ENCODE peak calls at places on chromosomes 16 and 17, in seven cellular contexts. One of them, this sample, is unnamed.

GRCh38 chr16:24577167-24577566 is 37.8 kb downstream of the RBBP6 start:
- DNase-seq in K562: no peak
- DNase-seq in IMR-90: peak; percentile 10
- DNase-seq in HepG2: no peak
- DNase-seq in H1: no peak
- DNase-seq in SK-N-SH: no peak
- DNase-seq in GM12878: no peak
- DNase-seq in this sample: no peak

GRCh38 chr17:41919840-41920579 is 1.3 kb upstream of the ACLY start:
- DNase-seq in K562: no peak
- DNase-seq in IMR-90: peak; percentile 33
- DNase-seq in HepG2: no peak
- DNase-seq in H1: no peak
- DNase-seq in SK-N-SH: no peak
- DNase-seq in GM12878: no peak
- DNase-seq in this sample: peak; percentile 49

GRCh38 chr17:310111-311010 is 42.2 kb downstream of the RPH3AL start:
- DNase-seq in K562: no peak
- DNase-seq in IMR-90: no peak
- DNase-seq in HepG2: no peak
- DNase-seq in H1: no peak
- DNase-seq in SK-N-SH: no peak
- DNase-seq in GM12878: no peak
- DNase-seq in this sample: no peak

GRCh38 chr17:28661635-28662526 is at the start of the genes SDF2 and SUPT6H:
- DNase-seq in K562: peak; percentile 92
- DNase-seq in IMR-90: peak; percentile 81
- DNase-seq in HepG2: peak; percentile 81
- DNase-seq in H1: no peak
- DNase-seq in SK-N-SH: peak; percentile 95
- DNase-seq in GM12878: peak; percentile 72
- DNase-seq in this sample: peak; percentile 97

GRCh38 chr17:41116292-41116691 is 1.9 kb downstream of the KRTAP4-11 start:
- DNase-seq in K562: no peak
- DNase-seq in IMR-90: no peak
- DNase-seq in HepG2: no peak
- DNase-seq in H1: no peak
- DNase-seq in SK-N-SH: no peak
- DNase-seq in GM12878: no peak
- DNase-seq in this sample: no peak

GRCh38 chr16:53357955-53358354 is 76.3 kb upstream of the RBL2 start:
- DNase-seq in K562: no peak
- DNase-seq in IMR-90: no peak
- DNase-seq in HepG2: no peak
- DNase-seq in H1: no peak
- DNase-seq in SK-N-SH: no peak
- DNase-seq in GM12878: no peak
- DNase-seq in this sample: no peak

GRCh38 chr17:32746280-32746679 is 130.6 kb downstream of the MYO1D start:
- DNase-seq in K562: no peak
- DNase-seq in IMR-90: no peak
- DNase-seq in HepG2: no peak
- DNase-seq in H1: no peak
- DNase-seq in SK-N-SH: no peak
- DNase-seq in GM12878: no peak
- DNase-seq in this sample: no peak

GRCh38 chr16:86665319-86665675 is 86.9 kb downstream of the FOXL1 start:
- DNase-seq in K562: no peak
- DNase-seq in IMR-90: peak; percentile 86
- DNase-seq in HepG2: peak; percentile 32
- DNase-seq in H1: no peak
- DNase-seq in SK-N-SH: no peak
- DNase-seq in GM12878: peak; percentile 28
- DNase-seq in this sample: no peak

GRCh38 chr16:28910046-28911031 is 14.7 kb downstream of the RABEP2 start:
- DNase-seq in K562: no peak
- DNase-seq in IMR-90: peak; percentile 6
- DNase-seq in HepG2: no peak
- DNase-seq in H1: no peak
- DNase-seq in SK-N-SH: no peak
- DNase-seq in GM12878: no peak
- DNase-seq in this sample: peak; percentile 55

GRCh38 chr17:47229535-47230443 is 20.6 kb downstream of the MYL4 start:
- DNase-seq in K562: peak; percentile 81
- DNase-seq in IMR-90: peak; percentile 96
- DNase-seq in HepG2: peak; percentile 79
- DNase-seq in H1: peak; percentile 69
- DNase-seq in SK-N-SH: peak; percentile 87
- DNase-seq in GM12878: peak; percentile 75
- DNase-seq in this sample: peak; percentile 92

GRCh38 chr17:18981642-18982424 is 22.7 kb downstream of the FAM83G start:
- DNase-seq in K562: peak; percentile 55
- DNase-seq in IMR-90: peak; percentile 82
- DNase-seq in HepG2: peak; percentile 87
- DNase-seq in H1: no peak
- DNase-seq in SK-N-SH: no peak
- DNase-seq in GM12878: no peak
- DNase-seq in this sample: peak; percentile 76

GRCh38 chr17:57873261-57874057 is 23.6 kb upstream of the MRPS23 start:
- DNase-seq in K562: no peak
- DNase-seq in IMR-90: no peak
- DNase-seq in HepG2: no peak
- DNase-seq in H1: no peak
- DNase-seq in SK-N-SH: no peak
- DNase-seq in GM12878: no peak
- DNase-seq in this sample: no peak

GRCh38 chr17:35373532-35373983 is at the start of gene SLFN11:
- DNase-seq in K562: peak; percentile 7
- DNase-seq in IMR-90: peak; percentile 97
- DNase-seq in HepG2: no peak
- DNase-seq in H1: no peak
- DNase-seq in SK-N-SH: peak; percentile 12
- DNase-seq in GM12878: peak; percentile 30
- DNase-seq in this sample: peak; percentile 88

GRCh38 chr17:35038434-35038833 is 25.1 kb downstream of the RFFL start:
- DNase-seq in K562: no peak
- DNase-seq in IMR-90: no peak
- DNase-seq in HepG2: no peak
- DNase-seq in H1: no peak
- DNase-seq in SK-N-SH: no peak
- DNase-seq in GM12878: no peak
- DNase-seq in this sample: no peak

GRCh38 chr16:30615358-30616076 is 5.3 kb upstream of the ZNF689 start:
- DNase-seq in K562: peak; percentile 18
- DNase-seq in IMR-90: peak; percentile 8
- DNase-seq in HepG2: peak; percentile 76
- DNase-seq in H1: peak; percentile 82
- DNase-seq in SK-N-SH: peak; percentile 71
- DNase-seq in GM12878: no peak
- DNase-seq in this sample: peak; percentile 80

GRCh38 chr17:50114849-50115357 is 15.1 kb downstream of the SAMD14 start:
- DNase-seq in K562: peak; percentile 38
- DNase-seq in IMR-90: peak; percentile 70
- DNase-seq in HepG2: peak; percentile 77
- DNase-seq in H1: no peak
- DNase-seq in SK-N-SH: peak; percentile 79
- DNase-seq in GM12878: no peak
- DNase-seq in this sample: peak; percentile 66

GRCh38 chr16:75380870-75381269 is 52.4 kb downstream of the CFDP1 start:
- DNase-seq in K562: no peak
- DNase-seq in IMR-90: peak; percentile 79
- DNase-seq in HepG2: no peak
- DNase-seq in H1: no peak
- DNase-seq in SK-N-SH: no peak
- DNase-seq in GM12878: no peak
- DNase-seq in this sample: no peak

GRCh38 chr17:13961262-13961661 is 108.0 kb upstream of the COX10 start:
- DNase-seq in K562: no peak
- DNase-seq in IMR-90: no peak
- DNase-seq in HepG2: no peak
- DNase-seq in H1: no peak
- DNase-seq in SK-N-SH: no peak
- DNase-seq in GM12878: no peak
- DNase-seq in this sample: no peak

GRCh38 chr16:83356266-83356665 is 451.5 kb upstream of the HSBP1 start:
- DNase-seq in K562: peak; percentile 58
- DNase-seq in IMR-90: peak; percentile 65
- DNase-seq in HepG2: peak; percentile 56
- DNase-seq in H1: no peak
- DNase-seq in SK-N-SH: peak; percentile 43
- DNase-seq in GM12878: no peak
- DNase-seq in this sample: peak; percentile 47

GRCh38 chr17:75508122-75508719 is 7.1 kb downstream of the CASKIN2 start:
- DNase-seq in K562: no peak
- DNase-seq in IMR-90: no peak
- DNase-seq in HepG2: no peak
- DNase-seq in H1: no peak
- DNase-seq in SK-N-SH: no peak
- DNase-seq in GM12878: no peak
- DNase-seq in this sample: no peak

GRCh38 chr17:4679652-4680051 is 24.3 kb downstream of the PELP1 start:
- DNase-seq in K562: no peak
- DNase-seq in IMR-90: peak; percentile 79
- DNase-seq in HepG2: no peak
- DNase-seq in H1: no peak
- DNase-seq in SK-N-SH: no peak
- DNase-seq in GM12878: no peak
- DNase-seq in this sample: peak; percentile 74

GRCh38 chr16:1823821-1824220 is 2.8 kb downstream of the HAGH start:
- DNase-seq in K562: peak; percentile 38
- DNase-seq in IMR-90: peak; percentile 59
- DNase-seq in HepG2: peak; percentile 75
- DNase-seq in H1: no peak
- DNase-seq in SK-N-SH: no peak
- DNase-seq in GM12878: no peak
- DNase-seq in this sample: peak; percentile 60

GRCh38 chr17:17252149-17252810 is 15.3 kb upstream of the FLCN start:
- DNase-seq in K562: no peak
- DNase-seq in IMR-90: no peak
- DNase-seq in HepG2: no peak
- DNase-seq in H1: no peak
- DNase-seq in SK-N-SH: peak; percentile 53
- DNase-seq in GM12878: no peak
- DNase-seq in this sample: no peak
- TF ChIP-seq RFX5 in K562: no peak
- TF ChIP-seq RFX5 in IMR-90: no peak
- TF ChIP-seq RFX5 in HepG2: no peak
- TF ChIP-seq RFX5 in H1: no peak
- TF ChIP-seq RFX5 in SK-N-SH: no peak
- TF ChIP-seq RFX5 in GM12878: no peak
- TF ChIP-seq RFX5 in this sample: no peak

DNA sequence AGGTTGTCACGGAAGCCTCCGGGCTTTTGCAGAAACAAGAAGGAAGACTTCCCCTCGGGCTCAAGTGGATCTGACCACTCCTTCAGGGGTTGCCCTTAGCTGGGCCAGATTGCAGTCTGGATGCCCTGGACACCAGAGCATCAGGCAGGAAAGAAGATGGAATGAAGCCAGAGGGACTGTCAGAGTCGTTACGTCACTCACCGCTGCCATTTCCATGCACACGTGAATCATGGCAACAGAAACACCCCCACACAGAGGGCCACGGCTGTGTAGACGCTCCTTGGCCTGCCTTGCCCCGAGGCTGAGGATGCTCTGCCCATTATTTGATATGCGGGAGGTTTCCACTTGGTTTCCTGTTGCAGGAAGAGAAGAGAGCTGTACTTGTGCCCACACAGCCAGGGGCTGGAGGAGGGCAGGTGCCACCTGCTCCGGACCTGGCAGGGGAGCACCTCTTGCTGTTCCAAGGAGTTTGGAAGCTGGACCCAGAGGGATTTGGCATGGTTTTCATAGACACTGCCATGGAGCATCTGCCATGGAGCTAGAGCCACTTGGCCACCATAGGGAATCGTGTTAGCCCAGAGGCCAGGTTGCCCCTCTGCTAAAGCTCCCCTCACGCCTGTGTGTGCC is 29.4 kb downstream of the RBFOX3 start:
- DNase-seq in K562: no peak
- DNase-seq in IMR-90: no peak
- DNase-seq in HepG2: no peak
- DNase-seq in H1: no peak
- DNase-seq in SK-N-SH: peak; percentile 60
- DNase-seq in GM12878: no peak
- DNase-seq in this sample: no peak
- TF ChIP-seq RFX5 in K562: no peak
- TF ChIP-seq RFX5 in IMR-90: no peak
- TF ChIP-seq RFX5 in HepG2: no peak
- TF ChIP-seq RFX5 in H1: no peak
- TF ChIP-seq RFX5 in SK-N-SH: no peak
- TF ChIP-seq RFX5 in GM12878: no peak
- TF ChIP-seq RFX5 in this sample: no peak

DNA sequence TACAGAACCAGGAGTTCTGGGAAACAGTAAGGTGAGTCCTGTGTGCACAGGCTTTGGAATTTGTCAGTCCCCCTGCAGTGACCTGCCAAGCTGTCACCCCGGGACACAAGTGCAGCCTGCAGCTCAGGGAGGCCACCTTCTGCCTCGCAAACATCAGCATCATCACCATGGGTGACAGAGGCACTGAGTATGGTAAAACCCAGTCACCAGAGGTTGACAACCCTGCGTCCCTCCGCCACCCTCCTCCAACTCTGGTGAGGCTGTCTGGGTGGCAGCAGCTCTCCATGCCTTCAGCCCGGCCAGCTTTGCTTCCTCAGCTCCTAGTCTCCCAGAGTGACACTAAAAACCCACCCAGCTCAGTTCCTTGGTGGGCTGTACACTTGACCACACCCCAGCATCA is 221.0 kb downstream of the CPPED1 start:
- DNase-seq in K562: no peak
- DNase-seq in IMR-90: no peak
- DNase-seq in HepG2: no peak
- DNase-seq in H1: no peak
- DNase-seq in SK-N-SH: no peak
- DNase-seq in GM12878: no peak
- DNase-seq in this sample: no peak
- TF ChIP-seq RFX5 in K562: no peak
- TF ChIP-seq RFX5 in IMR-90: no peak
- TF ChIP-seq RFX5 in HepG2: no peak
- TF ChIP-seq RFX5 in H1: no peak
- TF ChIP-seq RFX5 in SK-N-SH: no peak
- TF ChIP-seq RFX5 in GM12878: no peak
- TF ChIP-seq RFX5 in this sample: no peak

GRCh38 chr16:17084134-17084533 is 386.6 kb downstream of the XYLT1 start:
- DNase-seq in K562: no peak
- DNase-seq in IMR-90: no peak
- DNase-seq in HepG2: no peak
- DNase-seq in H1: no peak
- DNase-seq in SK-N-SH: no peak
- DNase-seq in GM12878: no peak
- DNase-seq in this sample: no peak

GRCh38 chr16:17080105-17080504 is 390.7 kb downstream of the XYLT1 start:
- DNase-seq in K562: no peak
- DNase-seq in IMR-90: no peak
- DNase-seq in HepG2: no peak
- DNase-seq in H1: no peak
- DNase-seq in SK-N-SH: no peak
- DNase-seq in GM12878: no peak
- DNase-seq in this sample: no peak

GRCh38 chr16:17082126-17082882 is 388.5 kb downstream of the XYLT1 start:
- DNase-seq in K562: no peak
- DNase-seq in IMR-90: no peak
- DNase-seq in HepG2: no peak
- DNase-seq in H1: peak; percentile 68
- DNase-seq in SK-N-SH: no peak
- DNase-seq in GM12878: no peak
- DNase-seq in this sample: no peak

GRCh38 chr16:17078950-17079631 is 391.7 kb downstream of the XYLT1 start:
- DNase-seq in K562: no peak
- DNase-seq in IMR-90: no peak
- DNase-seq in HepG2: no peak
- DNase-seq in H1: no peak
- DNase-seq in SK-N-SH: peak; percentile 68
- DNase-seq in GM12878: no peak
- DNase-seq in this sample: no peak

GRCh38 chr16:17083628-17084027 is 387.1 kb downstream of the XYLT1 start:
- DNase-seq in K562: no peak
- DNase-seq in IMR-90: no peak
- DNase-seq in HepG2: no peak
- DNase-seq in H1: peak; percentile 71
- DNase-seq in SK-N-SH: no peak
- DNase-seq in GM12878: no peak
- DNase-seq in this sample: no peak
- TF ChIP-seq RFX5 in K562: no peak
- TF ChIP-seq RFX5 in IMR-90: no peak
- TF ChIP-seq RFX5 in HepG2: no peak
- TF ChIP-seq RFX5 in H1: no peak
- TF ChIP-seq RFX5 in SK-N-SH: no peak
- TF ChIP-seq RFX5 in GM12878: no peak
- TF ChIP-seq RFX5 in this sample: no peak